ENCODE peak calls at places on chromosomes 1 and 21, in ten cellular contexts. M is HFFc6, I is cardiac muscle cell, Y is fibroblast of mammary gland, D is BE2C, C is right lobe of liver, R is foreskin fibroblast, T is progenitor cell of endocrine pancreas, L is endothelial cell of umbilical vein, Q is OCI-LY7. E is an unnamed sample.

GRCh38 chr1:162732566-162733335 is 57.8 kb upstream of the HSD17B7 start:
- DNase-seq in D (no peak), C (no peak), Q (no peak), Y (no peak), I (peak; percentile 42), T (no peak), L (no peak), R (no peak), M (no peak), E (no peak)

GRCh38 chr1:7319196-7319595 is 451.9 kb upstream of the VAMP3 start:
- DNase-seq in Q (no peak), M (no peak), I (no peak), R (no peak), D (no peak), L (no peak), Y (no peak), T (no peak), C (no peak), E (no peak)

GRCh38 chr1:240611619-240612490 is at the start of gene GREM2:
- DNase-seq in Y (peak; percentile 95), R (peak; percentile 89), D (peak; percentile 70), T (peak; percentile 46), C (peak; percentile 67), I (peak; percentile 58), M (peak; percentile 90), Q (no peak), L (peak; percentile 5), E (peak; percentile 74)

GRCh38 chr1:223088713-223089240 is 54.3 kb downstream of the TLR5 start:
- DNase-seq in M (no peak), Q (no peak), Y (no peak), L (no peak), D (no peak), I (no peak), T (no peak), R (no peak), C (no peak), E (no peak)

GRCh38 chr1:14842361-14842760 is 243.9 kb downstream of the KAZN start:
- DNase-seq in L (no peak), T (no peak), D (no peak), R (peak; percentile 9), Y (no peak), I (no peak), Q (no peak), C (no peak), M (no peak), E (no peak)

GRCh38 chr1:203197625-203198024 is 11.1 kb upstream of the CHI3L1 start:
- DNase-seq in Q (no peak), T (no peak), R (peak; percentile 53), I (peak; percentile 88), Y (peak; percentile 84), D (no peak), L (no peak), C (no peak), M (peak; percentile 71), E (no peak)

GRCh38 chr1:14682941-14683340 is 84.5 kb downstream of the KAZN start:
- DNase-seq in I (no peak), L (no peak), C (no peak), D (no peak), R (no peak), M (no peak), Q (no peak), Y (no peak), T (no peak), E (no peak)

GRCh38 chr21:45544449-45545235 is 2.4 kb upstream of the SLC19A1 start:
- DNase-seq in R (no peak), C (no peak), I (no peak), T (no peak), L (no peak), D (no peak), Q (no peak), Y (no peak), M (no peak), E (no peak)

GRCh38 chr1:56563045-56563444 is 16.3 kb downstream of the PLPP3 start:
- DNase-seq in I (no peak), Q (no peak), R (no peak), T (no peak), L (no peak), D (no peak), C (no peak), Y (no peak), M (no peak), E (no peak)

GRCh38 chr1:5796028-5796427 is 196.2 kb downstream of the NPHP4 start:
- DNase-seq in R (no peak), T (no peak), Q (no peak), M (no peak), C (no peak), D (no peak), I (no peak), L (no peak), Y (no peak), E (no peak)

GRCh38 chr1:78619803-78620579 is at the start of gene IFI44L:
- DNase-seq in Y (peak; percentile 88), L (peak; percentile 80), I (peak; percentile 78), Q (no peak), D (no peak), R (peak; percentile 69), M (peak; percentile 64), T (no peak), C (no peak), E (no peak)

GRCh38 chr21:33403128-33403785 is at the start of gene IFNGR2:
- DNase-seq in C (peak; percentile 73), L (no peak), Q (peak; percentile 68), I (peak; percentile 56), T (peak; percentile 25), Y (no peak), D (peak; percentile 43), M (no peak), R (no peak), E (peak; percentile 54)

GRCh38 chr1:58971629-58972140 is 187.8 kb upstream of the JUN start:
- DNase-seq in I (peak; percentile 52), L (no peak), C (peak; percentile 80), T (no peak), D (peak; percentile 38), Q (no peak), Y (peak; percentile 53), R (peak; percentile 64), M (no peak), E (no peak)

GRCh38 chr21:41901099-41901498 is 22.0 kb upstream of the PRDM15 start:
- DNase-seq in Q (no peak), L (no peak), M (no peak), Y (no peak), I (no peak), C (no peak), D (no peak), R (no peak), T (no peak), E (no peak)

GRCh38 chr1:218443255-218443654 is 98.1 kb downstream of the TGFB2 start:
- DNase-seq in L (no peak), Q (no peak), T (no peak), D (no peak), R (no peak), I (no peak), C (no peak), Y (no peak), M (no peak), E (no peak)

GRCh38 chr1:42334240-42335049 is 590 bp downstream of the FOXJ3 start:
- DNase-seq in I (peak; percentile 61), T (no peak), D (peak; percentile 55), R (peak; percentile 56), C (peak; percentile 64), M (peak; percentile 63), L (peak; percentile 77), Y (peak; percentile 69), Q (peak; percentile 50), E (peak; percentile 78)
- TF ChIP-seq CTCF in I (no peak), T (no peak), D (no peak), R (no peak), C (peak; percentile 5), M (no peak), L (no peak), Y (peak; percentile 14), Q (peak; percentile 15), E (no peak)

GRCh38 chr1:211732276-211732571 is 56.8 kb upstream of the NEK2 start:
- DNase-seq in Y (no peak), I (no peak), R (no peak), L (no peak), T (no peak), D (no peak), Q (peak; percentile 49), M (no peak), C (no peak), E (no peak)
- TF ChIP-seq CTCF in Y (no peak), I (no peak), R (no peak), L (no peak), T (no peak), D (no peak), Q (no peak), M (no peak), C (no peak), E (no peak)

DNA sequence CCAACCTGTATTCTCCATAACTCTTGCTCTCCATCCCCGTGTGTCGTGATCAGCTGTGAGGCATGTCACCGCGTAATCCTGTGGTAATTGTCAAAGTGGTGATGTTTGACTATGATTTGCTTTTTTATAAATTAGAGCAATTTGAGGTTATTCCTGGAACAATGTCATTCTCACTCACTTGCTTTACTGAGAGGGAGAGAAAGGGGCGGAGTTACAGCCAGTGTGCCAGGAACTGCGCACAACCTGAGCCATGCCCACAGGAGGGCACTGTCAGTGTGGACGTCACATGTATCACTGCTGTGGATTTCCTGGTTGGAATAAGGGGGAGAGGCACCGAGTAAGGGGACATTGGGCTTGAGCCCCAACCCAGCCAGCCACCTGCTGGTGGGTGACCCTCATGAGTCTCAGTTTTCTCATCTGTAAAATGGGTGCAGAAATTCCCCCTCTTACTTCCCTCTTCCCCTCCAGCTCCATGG is 6.9 kb downstream of the ADGRB2 start:
- DNase-seq in M (no peak), Y (no peak), I (no peak), R (no peak), T (no peak), Q (no peak), D (no peak), C (no peak), L (no peak), E (no peak)
- TF ChIP-seq CTCF in M (no peak), Y (no peak), I (no peak), R (no peak), T (no peak), Q (peak; percentile 32), D (no peak), C (no peak), L (no peak), E (no peak)

GRCh38 chr1:41442697-41443251 is 41.7 kb downstream of the EDN2 start:
- DNase-seq in Y (no peak), I (peak; percentile 40), Q (no peak), D (peak; percentile 57), R (no peak), M (peak; percentile 33), L (no peak), T (no peak), C (no peak), E (no peak)

GRCh38 chr1:41440321-41441090 is 44.0 kb downstream of the EDN2 start:
- DNase-seq in D (no peak), L (no peak), C (no peak), T (no peak), R (no peak), Y (peak; percentile 52), M (peak; percentile 18), Q (no peak), I (no peak), E (no peak)

GRCh38 chr1:41444796-41445195 is 39.7 kb downstream of the EDN2 start:
- DNase-seq in T (no peak), Q (no peak), D (no peak), R (no peak), Y (no peak), M (no peak), I (no peak), L (no peak), C (no peak), E (no peak)

GRCh38 chr1:41446851-41447610 is 37.5 kb downstream of the EDN2 start:
- DNase-seq in C (no peak), L (no peak), Y (no peak), M (no peak), D (no peak), I (no peak), Q (no peak), T (no peak), R (no peak), E (no peak)

GRCh38 chr1:41444246-41444645 is 40.2 kb downstream of the EDN2 start:
- DNase-seq in D (no peak), Y (no peak), R (no peak), Q (no peak), C (no peak), I (no peak), L (no peak), M (no peak), T (no peak), E (no peak)
- TF ChIP-seq CTCF in D (peak; percentile 42), Y (peak; percentile 23), R (no peak), Q (peak; percentile 47), C (no peak), I (peak; percentile 21), L (no peak), M (peak; percentile 70), T (no peak), E (peak; percentile 24)